ENCODE peak calls at places on chromosomes 6 and 20, in eight cellular contexts. One of them, this sample, is unnamed.

GRCh38 chr6:20931093-20931492 is 396.8 kb downstream of the CDKAL1 start:
- DNase-seq in H9: no peak
- DNase-seq in OCI-LY7: no peak
- DNase-seq in right lobe of liver: no peak
- DNase-seq in breast epithelium: no peak
- DNase-seq in CD8-positive, alpha-beta T cell: no peak
- DNase-seq in left ventricle myocardium inferior: no peak
- DNase-seq in naive thymus-derived CD4-positive, alpha-beta T cell: no peak
- DNase-seq in this sample: no peak

GRCh38 chr6:155090166-155090565 is 95.1 kb downstream of the TIAM2 start:
- DNase-seq in right lobe of liver: no peak
- DNase-seq in CD8-positive, alpha-beta T cell: no peak
- DNase-seq in left ventricle myocardium inferior: no peak
- DNase-seq in breast epithelium: no peak
- DNase-seq in naive thymus-derived CD4-positive, alpha-beta T cell: no peak
- DNase-seq in H9: no peak
- DNase-seq in OCI-LY7: no peak
- DNase-seq in this sample: no peak

GRCh38 chr6:4313044-4313686 is 177.8 kb upstream of the ECI2 start:
- DNase-seq in breast epithelium: no peak
- DNase-seq in naive thymus-derived CD4-positive, alpha-beta T cell: no peak
- DNase-seq in right lobe of liver: no peak
- DNase-seq in H9: peak; percentile 43
- DNase-seq in left ventricle myocardium inferior: peak; percentile 29
- DNase-seq in OCI-LY7: peak; percentile 13
- DNase-seq in CD8-positive, alpha-beta T cell: no peak
- DNase-seq in this sample: peak; percentile 78

GRCh38 chr6:29627762-29628418 is 5.1 kb downstream of the GABBR1 start:
- DNase-seq in naive thymus-derived CD4-positive, alpha-beta T cell: no peak
- DNase-seq in right lobe of liver: peak; percentile 82
- DNase-seq in breast epithelium: peak; percentile 63
- DNase-seq in left ventricle myocardium inferior: peak; percentile 79
- DNase-seq in OCI-LY7: peak; percentile 55
- DNase-seq in H9: peak; percentile 94
- DNase-seq in CD8-positive, alpha-beta T cell: peak; percentile 41
- DNase-seq in this sample: peak; percentile 75

GRCh38 chr6:144151010-144151727 is 852 bp downstream of the STX11 start:
- DNase-seq in OCI-LY7: peak; percentile 5
- DNase-seq in naive thymus-derived CD4-positive, alpha-beta T cell: peak; percentile 33
- DNase-seq in CD8-positive, alpha-beta T cell: peak; percentile 57
- DNase-seq in H9: no peak
- DNase-seq in right lobe of liver: peak; percentile 31
- DNase-seq in left ventricle myocardium inferior: no peak
- DNase-seq in breast epithelium: no peak
- DNase-seq in this sample: no peak

GRCh38 chr6:62391358-62391757 is 105.3 kb upstream of the KHDRBS2 start:
- DNase-seq in right lobe of liver: no peak
- DNase-seq in breast epithelium: no peak
- DNase-seq in naive thymus-derived CD4-positive, alpha-beta T cell: no peak
- DNase-seq in OCI-LY7: peak; percentile 61
- DNase-seq in H9: no peak
- DNase-seq in left ventricle myocardium inferior: no peak
- DNase-seq in CD8-positive, alpha-beta T cell: no peak
- DNase-seq in this sample: no peak

GRCh38 chr6:53702316-53702715 is 36.8 kb upstream of the KLHL31 start:
- DNase-seq in left ventricle myocardium inferior: no peak
- DNase-seq in breast epithelium: no peak
- DNase-seq in naive thymus-derived CD4-positive, alpha-beta T cell: no peak
- DNase-seq in OCI-LY7: no peak
- DNase-seq in H9: no peak
- DNase-seq in CD8-positive, alpha-beta T cell: no peak
- DNase-seq in right lobe of liver: no peak
- DNase-seq in this sample: no peak

GRCh38 chr20:47747663-47748031 is 37.6 kb downstream of the SULF2 start:
- DNase-seq in right lobe of liver: no peak
- DNase-seq in breast epithelium: no peak
- DNase-seq in naive thymus-derived CD4-positive, alpha-beta T cell: no peak
- DNase-seq in H9: no peak
- DNase-seq in OCI-LY7: no peak
- DNase-seq in CD8-positive, alpha-beta T cell: no peak
- DNase-seq in left ventricle myocardium inferior: no peak
- DNase-seq in this sample: no peak

GRCh38 chr6:143962644-143962929 is 45.5 kb downstream of the PLAGL1 start:
- DNase-seq in left ventricle myocardium inferior: no peak
- DNase-seq in right lobe of liver: no peak
- DNase-seq in OCI-LY7: no peak
- DNase-seq in naive thymus-derived CD4-positive, alpha-beta T cell: no peak
- DNase-seq in H9: no peak
- DNase-seq in CD8-positive, alpha-beta T cell: no peak
- DNase-seq in breast epithelium: no peak
- DNase-seq in this sample: no peak

GRCh38 chr6:11187301-11187700 is 45.2 kb downstream of the NEDD9 start:
- DNase-seq in H9: no peak
- DNase-seq in CD8-positive, alpha-beta T cell: no peak
- DNase-seq in naive thymus-derived CD4-positive, alpha-beta T cell: no peak
- DNase-seq in left ventricle myocardium inferior: no peak
- DNase-seq in right lobe of liver: no peak
- DNase-seq in breast epithelium: no peak
- DNase-seq in OCI-LY7: no peak
- DNase-seq in this sample: no peak

GRCh38 chr6:26232950-26233607 is 131.9 kb upstream of the BTN3A2 start:
- DNase-seq in naive thymus-derived CD4-positive, alpha-beta T cell: peak; percentile 54
- DNase-seq in right lobe of liver: no peak
- DNase-seq in OCI-LY7: no peak
- DNase-seq in breast epithelium: peak; percentile 53
- DNase-seq in H9: peak; percentile 62
- DNase-seq in CD8-positive, alpha-beta T cell: peak; percentile 34
- DNase-seq in left ventricle myocardium inferior: no peak
- DNase-seq in this sample: no peak

GRCh38 chr20:59831024-59831900 is 102.2 kb downstream of the SYCP2 start:
- DNase-seq in right lobe of liver: no peak
- DNase-seq in OCI-LY7: no peak
- DNase-seq in breast epithelium: no peak
- DNase-seq in H9: peak; percentile 33
- DNase-seq in CD8-positive, alpha-beta T cell: no peak
- DNase-seq in left ventricle myocardium inferior: peak; percentile 9
- DNase-seq in naive thymus-derived CD4-positive, alpha-beta T cell: no peak
- DNase-seq in this sample: peak; percentile 55

GRCh38 chr6:69232506-69233194 is 564.2 kb downstream of the LMBRD1 start:
- DNase-seq in right lobe of liver: peak; percentile 71
- DNase-seq in left ventricle myocardium inferior: peak; percentile 77
- DNase-seq in OCI-LY7: peak; percentile 18
- DNase-seq in CD8-positive, alpha-beta T cell: no peak
- DNase-seq in naive thymus-derived CD4-positive, alpha-beta T cell: no peak
- DNase-seq in breast epithelium: no peak
- DNase-seq in H9: peak; percentile 85
- DNase-seq in this sample: no peak

GRCh38 chr20:14913896-14914295 is 576.5 kb upstream of the FLRT3 start:
- DNase-seq in left ventricle myocardium inferior: no peak
- DNase-seq in OCI-LY7: no peak
- DNase-seq in breast epithelium: no peak
- DNase-seq in H9: no peak
- DNase-seq in naive thymus-derived CD4-positive, alpha-beta T cell: no peak
- DNase-seq in CD8-positive, alpha-beta T cell: no peak
- DNase-seq in right lobe of liver: no peak
- DNase-seq in this sample: no peak

GRCh38 chr20:62605996-62606395 is 36.3 kb upstream of the SLCO4A1 start:
- DNase-seq in OCI-LY7: peak; percentile 70
- DNase-seq in naive thymus-derived CD4-positive, alpha-beta T cell: no peak
- DNase-seq in breast epithelium: no peak
- DNase-seq in H9: no peak
- DNase-seq in CD8-positive, alpha-beta T cell: no peak
- DNase-seq in right lobe of liver: peak; percentile 17
- DNase-seq in left ventricle myocardium inferior: no peak
- DNase-seq in this sample: no peak

GRCh38 chr20:62605236-62605948 is 36.9 kb upstream of the SLCO4A1 start:
- DNase-seq in left ventricle myocardium inferior: no peak
- DNase-seq in CD8-positive, alpha-beta T cell: no peak
- DNase-seq in H9: no peak
- DNase-seq in right lobe of liver: peak; percentile 20
- DNase-seq in OCI-LY7: no peak
- DNase-seq in naive thymus-derived CD4-positive, alpha-beta T cell: no peak
- DNase-seq in breast epithelium: no peak
- DNase-seq in this sample: no peak

GRCh38 chr20:62603907-62604785 is 38.2 kb upstream of the SLCO4A1 start:
- DNase-seq in H9: no peak
- DNase-seq in left ventricle myocardium inferior: no peak
- DNase-seq in naive thymus-derived CD4-positive, alpha-beta T cell: no peak
- DNase-seq in CD8-positive, alpha-beta T cell: no peak
- DNase-seq in breast epithelium: no peak
- DNase-seq in OCI-LY7: no peak
- DNase-seq in right lobe of liver: peak; percentile 28
- DNase-seq in this sample: no peak

GRCh38 chr20:62603021-62603906 is 39.0 kb upstream of the SLCO4A1 start:
- DNase-seq in H9: no peak
- DNase-seq in breast epithelium: peak; percentile 97
- DNase-seq in CD8-positive, alpha-beta T cell: peak; percentile 47
- DNase-seq in left ventricle myocardium inferior: peak; percentile 59
- DNase-seq in naive thymus-derived CD4-positive, alpha-beta T cell: no peak
- DNase-seq in OCI-LY7: peak; percentile 31
- DNase-seq in right lobe of liver: peak; percentile 83
- DNase-seq in this sample: peak; percentile 73

GRCh38 chr20:62604796-62605195 is 37.5 kb upstream of the SLCO4A1 start:
- DNase-seq in naive thymus-derived CD4-positive, alpha-beta T cell: no peak
- DNase-seq in right lobe of liver: peak; percentile 21
- DNase-seq in breast epithelium: no peak
- DNase-seq in H9: no peak
- DNase-seq in OCI-LY7: no peak
- DNase-seq in CD8-positive, alpha-beta T cell: no peak
- DNase-seq in left ventricle myocardium inferior: no peak
- DNase-seq in this sample: no peak
- H3K4me1 ChIP-seq in naive thymus-derived CD4-positive, alpha-beta T cell: peaks cover 17% of the 10 kb centered on the region
- H3K4me1 ChIP-seq in right lobe of liver: no peaks in the 10 kb centered on the region
- H3K4me1 ChIP-seq in breast epithelium: peaks cover 15% of the 10 kb centered on the region
- H3K4me1 ChIP-seq in H9: no peaks in the 10 kb centered on the region
- H3K4me1 ChIP-seq in OCI-LY7: peaks cover 53% of the 10 kb centered on the region
- H3K4me1 ChIP-seq in CD8-positive, alpha-beta T cell: peaks cover 26% of the 10 kb centered on the region
- H3K4me1 ChIP-seq in left ventricle myocardium inferior: peaks cover 38% of the 10 kb centered on the region
- H3K4me1 ChIP-seq in this sample: peaks cover 39% of the 10 kb centered on the region

DNA sequence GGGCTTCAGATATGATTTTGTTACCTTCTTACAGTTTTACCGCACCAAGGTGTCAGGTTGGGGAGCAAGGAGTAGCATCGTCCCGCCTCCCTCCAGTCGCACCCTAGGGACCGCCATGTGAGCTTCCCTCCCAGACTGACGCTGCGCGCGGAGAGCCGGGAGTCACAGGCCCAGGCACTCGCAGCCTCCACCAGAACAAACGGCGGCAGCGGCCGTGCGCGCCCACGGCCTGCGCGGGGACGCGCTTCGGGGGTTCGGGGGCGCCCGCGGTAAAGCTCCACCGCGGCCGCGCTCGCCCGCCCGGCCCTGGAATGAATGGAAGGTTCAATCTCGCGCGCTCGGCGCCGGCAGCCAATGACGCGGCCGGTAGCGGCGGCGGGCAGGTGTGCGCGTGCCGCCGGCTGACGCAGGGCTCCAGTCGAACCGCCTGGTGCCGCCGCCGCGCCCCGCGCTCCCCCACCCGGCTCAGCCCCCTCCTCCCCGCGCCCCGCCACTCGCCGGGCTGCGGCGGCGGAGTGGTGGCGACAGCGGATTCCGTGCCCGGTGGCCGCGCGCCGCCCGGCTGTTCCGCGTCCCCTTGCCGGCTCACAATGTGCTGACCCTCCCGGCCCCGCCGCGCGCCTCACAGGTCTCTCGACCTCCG is 16.5 kb upstream of the LIN28B start:
- DNase-seq in breast epithelium: no peak
- DNase-seq in left ventricle myocardium inferior: no peak
- DNase-seq in H9: peak; percentile 87
- DNase-seq in OCI-LY7: no peak
- DNase-seq in right lobe of liver: no peak
- DNase-seq in naive thymus-derived CD4-positive, alpha-beta T cell: no peak
- DNase-seq in CD8-positive, alpha-beta T cell: no peak
- DNase-seq in this sample: no peak
- H3K4me1 ChIP-seq in breast epithelium: no peaks in the 10 kb centered on the region
- H3K4me1 ChIP-seq in left ventricle myocardium inferior: peaks cover 9% of the 10 kb centered on the region
- H3K4me1 ChIP-seq in H9: no peaks in the 10 kb centered on the region
- H3K4me1 ChIP-seq in OCI-LY7: no peaks in the 10 kb centered on the region
- H3K4me1 ChIP-seq in right lobe of liver: no peaks in the 10 kb centered on the region
- H3K4me1 ChIP-seq in naive thymus-derived CD4-positive, alpha-beta T cell: no peaks in the 10 kb centered on the region
- H3K4me1 ChIP-seq in CD8-positive, alpha-beta T cell: peaks cover 5% of the 10 kb centered on the region
- H3K4me1 ChIP-seq in this sample: peaks cover 6% of the 10 kb centered on the region

DNA sequence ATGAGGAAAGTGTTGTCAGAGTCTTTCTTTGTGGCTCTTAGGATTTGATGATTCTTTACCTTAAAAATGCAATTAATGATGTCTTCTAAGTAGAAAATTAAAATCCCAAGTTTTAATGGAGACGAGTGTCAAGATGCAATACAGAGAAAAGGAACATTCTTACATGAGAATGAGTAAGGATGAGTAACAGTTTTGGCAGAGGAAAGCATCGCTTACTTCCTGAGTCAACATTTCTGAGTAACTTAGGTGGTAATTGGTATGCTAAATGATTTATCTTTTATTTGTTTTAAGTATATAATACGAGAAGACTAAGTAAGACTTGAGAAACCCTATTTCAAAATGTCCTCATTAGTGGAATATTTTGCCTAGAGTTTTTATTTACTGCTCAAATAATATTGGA is 101.3 kb downstream of the RTN4IP1 start:
- DNase-seq in naive thymus-derived CD4-positive, alpha-beta T cell: no peak
- DNase-seq in breast epithelium: no peak
- DNase-seq in CD8-positive, alpha-beta T cell: no peak
- DNase-seq in left ventricle myocardium inferior: no peak
- DNase-seq in OCI-LY7: no peak
- DNase-seq in H9: no peak
- DNase-seq in right lobe of liver: no peak
- DNase-seq in this sample: no peak
- H3K4me1 ChIP-seq in naive thymus-derived CD4-positive, alpha-beta T cell: peaks cover 10% of the 10 kb centered on the region
- H3K4me1 ChIP-seq in breast epithelium: no peaks in the 10 kb centered on the region
- H3K4me1 ChIP-seq in CD8-positive, alpha-beta T cell: peaks cover 19% of the 10 kb centered on the region
- H3K4me1 ChIP-seq in left ventricle myocardium inferior: no peaks in the 10 kb centered on the region
- H3K4me1 ChIP-seq in OCI-LY7: peaks cover 33% of the 10 kb centered on the region
- H3K4me1 ChIP-seq in H9: no peaks in the 10 kb centered on the region
- H3K4me1 ChIP-seq in right lobe of liver: no peaks in the 10 kb centered on the region
- H3K4me1 ChIP-seq in this sample: no peaks in the 10 kb centered on the region

GRCh38 chr6:118704911-118705310 is 53.5 kb upstream of the CEP85L start:
- DNase-seq in breast epithelium: no peak
- DNase-seq in CD8-positive, alpha-beta T cell: no peak
- DNase-seq in H9: no peak
- DNase-seq in left ventricle myocardium inferior: no peak
- DNase-seq in right lobe of liver: no peak
- DNase-seq in OCI-LY7: no peak
- DNase-seq in naive thymus-derived CD4-positive, alpha-beta T cell: no peak
- DNase-seq in this sample: no peak

GRCh38 chr6:118708736-118709135 is 57.3 kb upstream of the CEP85L start:
- DNase-seq in CD8-positive, alpha-beta T cell: no peak
- DNase-seq in OCI-LY7: no peak
- DNase-seq in naive thymus-derived CD4-positive, alpha-beta T cell: no peak
- DNase-seq in breast epithelium: no peak
- DNase-seq in right lobe of liver: no peak
- DNase-seq in H9: no peak
- DNase-seq in left ventricle myocardium inferior: no peak
- DNase-seq in this sample: no peak

GRCh38 chr6:118706702-118707101 is 55.3 kb upstream of the CEP85L start:
- DNase-seq in OCI-LY7: no peak
- DNase-seq in H9: no peak
- DNase-seq in naive thymus-derived CD4-positive, alpha-beta T cell: no peak
- DNase-seq in right lobe of liver: no peak
- DNase-seq in left ventricle myocardium inferior: no peak
- DNase-seq in breast epithelium: no peak
- DNase-seq in CD8-positive, alpha-beta T cell: no peak
- DNase-seq in this sample: no peak

GRCh38 chr6:118708055-118708454 is 56.7 kb upstream of the CEP85L start:
- DNase-seq in CD8-positive, alpha-beta T cell: no peak
- DNase-seq in H9: no peak
- DNase-seq in breast epithelium: no peak
- DNase-seq in naive thymus-derived CD4-positive, alpha-beta T cell: no peak
- DNase-seq in OCI-LY7: peak; percentile 21
- DNase-seq in left ventricle myocardium inferior: no peak
- DNase-seq in right lobe of liver: no peak
- DNase-seq in this sample: no peak

GRCh38 chr6:118705799-118706481 is 54.5 kb upstream of the CEP85L start:
- DNase-seq in H9: peak; percentile 64
- DNase-seq in CD8-positive, alpha-beta T cell: peak; percentile 35
- DNase-seq in breast epithelium: no peak
- DNase-seq in right lobe of liver: no peak
- DNase-seq in left ventricle myocardium inferior: no peak
- DNase-seq in OCI-LY7: no peak
- DNase-seq in naive thymus-derived CD4-positive, alpha-beta T cell: no peak
- DNase-seq in this sample: no peak
- H3K4me1 ChIP-seq in H9: peaks cover 17% of the 10 kb centered on the region
- H3K4me1 ChIP-seq in CD8-positive, alpha-beta T cell: peaks cover 58% of the 10 kb centered on the region
- H3K4me1 ChIP-seq in breast epithelium: no peaks in the 10 kb centered on the region
- H3K4me1 ChIP-seq in right lobe of liver: no peaks in the 10 kb centered on the region
- H3K4me1 ChIP-seq in left ventricle myocardium inferior: peaks cover 32% of the 10 kb centered on the region
- H3K4me1 ChIP-seq in OCI-LY7: peaks cover 54% of the 10 kb centered on the region
- H3K4me1 ChIP-seq in naive thymus-derived CD4-positive, alpha-beta T cell: peaks cover 48% of the 10 kb centered on the region
- H3K4me1 ChIP-seq in this sample: peaks cover 38% of the 10 kb centered on the region